ENCODE peak calls at places on chromosome 11, in eight cellular contexts. One of them, this sample, is unnamed.
A peak's percentile ranks its signal among the peaks of the same experiment; 100 is the strongest.

GRCh38 chr11:808427-809286 is 1.1 kb upstream of the RPLP2 start:
- DNase-seq in A549: no peak
- DNase-seq in ovary: no peak
- DNase-seq in Peyer's patch: no peak
- DNase-seq in uterus: no peak
- DNase-seq in breast epithelium: no peak
- DNase-seq in transverse colon: peak; percentile 35
- DNase-seq in IMR-90: no peak
- DNase-seq in this sample: no peak

GRCh38 chr11:224424-224823 is 11.7 kb downstream of the SIRT3 start:
- DNase-seq in A549: no peak
- DNase-seq in ovary: no peak
- DNase-seq in Peyer's patch: no peak
- DNase-seq in uterus: no peak
- DNase-seq in breast epithelium: peak; percentile 12
- DNase-seq in transverse colon: no peak
- DNase-seq in IMR-90: no peak
- DNase-seq in this sample: peak; percentile 1

GRCh38 chr11:2535673-2536439 is 91.0 kb downstream of the KCNQ1 start:
- DNase-seq in A549: no peak
- DNase-seq in ovary: no peak
- DNase-seq in Peyer's patch: no peak
- DNase-seq in uterus: no peak
- DNase-seq in breast epithelium: no peak
- DNase-seq in transverse colon: peak; percentile 6
- DNase-seq in IMR-90: no peak
- DNase-seq in this sample: no peak

GRCh38 chr11:77141034-77141433 is 13.0 kb downstream of the MYO7A start:
- DNase-seq in A549: peak; percentile 41
- DNase-seq in ovary: no peak
- DNase-seq in Peyer's patch: no peak
- DNase-seq in uterus: no peak
- DNase-seq in breast epithelium: no peak
- DNase-seq in transverse colon: no peak
- DNase-seq in IMR-90: peak; percentile 91
- DNase-seq in this sample: no peak

GRCh38 chr11:128574576-128575011 is 12.8 kb downstream of the ETS1 start:
- DNase-seq in A549: no peak
- DNase-seq in ovary: no peak
- DNase-seq in Peyer's patch: no peak
- DNase-seq in uterus: no peak
- DNase-seq in breast epithelium: no peak
- DNase-seq in transverse colon: no peak
- DNase-seq in IMR-90: peak; percentile 72
- DNase-seq in this sample: no peak

GRCh38 chr11:122642472-122642922 is 13.0 kb upstream of the UBASH3B start:
- DNase-seq in A549: peak; percentile 95
- DNase-seq in ovary: no peak
- DNase-seq in Peyer's patch: no peak
- DNase-seq in uterus: no peak
- DNase-seq in breast epithelium: no peak
- DNase-seq in transverse colon: no peak
- DNase-seq in IMR-90: peak; percentile 95
- DNase-seq in this sample: no peak

GRCh38 chr11:5625281-5625680 is 480 bp downstream of the TRIM34 start:
- DNase-seq in A549: no peak
- DNase-seq in ovary: no peak
- DNase-seq in Peyer's patch: no peak
- DNase-seq in uterus: no peak
- DNase-seq in breast epithelium: no peak
- DNase-seq in transverse colon: no peak
- DNase-seq in IMR-90: no peak
- DNase-seq in this sample: no peak

GRCh38 chr11:114317738-114318137 is 21.5 kb downstream of the NNMT start:
- DNase-seq in A549: peak; percentile 70
- DNase-seq in ovary: peak; percentile 30
- DNase-seq in Peyer's patch: no peak
- DNase-seq in uterus: peak; percentile 43
- DNase-seq in breast epithelium: no peak
- DNase-seq in transverse colon: no peak
- DNase-seq in IMR-90: peak; percentile 67
- DNase-seq in this sample: no peak

GRCh38 chr11:118910309-118911112 is 15.2 kb downstream of the BCL9L start:
- DNase-seq in A549: peak; percentile 75
- DNase-seq in ovary: peak; percentile 85
- DNase-seq in Peyer's patch: no peak
- DNase-seq in uterus: peak; percentile 79
- DNase-seq in breast epithelium: peak; percentile 86
- DNase-seq in transverse colon: peak; percentile 67
- DNase-seq in IMR-90: peak; percentile 92
- DNase-seq in this sample: peak; percentile 94

DNA sequence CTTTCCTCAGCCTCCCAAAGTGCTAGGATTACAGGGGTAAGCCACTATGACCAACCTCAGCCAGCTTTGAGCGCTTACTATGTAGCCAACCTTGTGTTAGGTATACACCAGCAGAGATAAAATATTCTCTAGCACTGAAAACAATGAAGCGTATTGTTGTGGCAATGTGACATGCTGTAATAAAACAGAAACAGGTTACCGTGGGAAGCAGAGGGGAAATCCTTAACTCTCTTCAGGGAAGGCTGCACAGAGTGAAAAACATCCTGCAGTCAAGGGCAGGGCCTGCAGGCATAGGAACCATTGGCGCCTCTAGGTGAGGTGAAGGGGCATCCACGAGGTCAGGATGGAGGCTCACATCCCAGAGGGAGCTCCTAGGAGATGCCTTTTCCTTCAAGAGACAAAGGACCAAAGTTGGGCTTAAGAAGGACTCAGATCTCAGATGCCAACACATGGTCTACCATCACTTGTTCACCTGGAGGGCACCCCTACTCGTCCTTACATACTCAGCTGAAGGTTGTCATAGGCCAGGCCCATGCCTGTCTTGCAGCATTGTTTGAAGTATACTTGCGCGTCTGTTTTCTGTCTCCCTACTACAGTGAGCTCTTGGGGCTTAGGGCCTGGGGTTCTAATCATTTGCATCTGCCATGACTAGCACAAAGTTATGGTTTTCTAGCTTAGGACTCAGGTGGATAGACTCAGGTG is 7.9 kb downstream of the POLD4 start:
- DNase-seq in A549: no peak
- DNase-seq in ovary: no peak
- DNase-seq in Peyer's patch: no peak
- DNase-seq in uterus: no peak
- DNase-seq in breast epithelium: no peak
- DNase-seq in transverse colon: peak; percentile 44
- DNase-seq in IMR-90: no peak
- DNase-seq in this sample: no peak
- TF ChIP-seq POLR2A in A549: no peak
- TF ChIP-seq POLR2A in ovary: no peak
- TF ChIP-seq POLR2A in Peyer's patch: no peak
- TF ChIP-seq POLR2A in uterus: no peak
- TF ChIP-seq POLR2A in breast epithelium: no peak
- TF ChIP-seq POLR2A in transverse colon: peak; percentile 51
- TF ChIP-seq POLR2A in IMR-90: no peak
- TF ChIP-seq POLR2A in this sample: no peak

GRCh38 chr11:131687291-131688055 is 317.1 kb downstream of the NTM start:
- DNase-seq in A549: no peak
- DNase-seq in ovary: no peak
- DNase-seq in Peyer's patch: no peak
- DNase-seq in uterus: no peak
- DNase-seq in breast epithelium: no peak
- DNase-seq in transverse colon: no peak
- DNase-seq in IMR-90: no peak
- DNase-seq in this sample: peak; percentile 80

GRCh38 chr11:131689049-131689925 is 318.9 kb downstream of the NTM start:
- DNase-seq in A549: no peak
- DNase-seq in ovary: no peak
- DNase-seq in Peyer's patch: no peak
- DNase-seq in uterus: no peak
- DNase-seq in breast epithelium: no peak
- DNase-seq in transverse colon: no peak
- DNase-seq in IMR-90: no peak
- DNase-seq in this sample: peak; percentile 48

GRCh38 chr11:131686836-131687235 is 316.4 kb downstream of the NTM start:
- DNase-seq in A549: no peak
- DNase-seq in ovary: no peak
- DNase-seq in Peyer's patch: no peak
- DNase-seq in uterus: no peak
- DNase-seq in breast epithelium: no peak
- DNase-seq in transverse colon: no peak
- DNase-seq in IMR-90: no peak
- DNase-seq in this sample: no peak

GRCh38 chr11:131690362-131690761 is 319.9 kb downstream of the NTM start:
- DNase-seq in A549: no peak
- DNase-seq in ovary: no peak
- DNase-seq in Peyer's patch: no peak
- DNase-seq in uterus: no peak
- DNase-seq in breast epithelium: no peak
- DNase-seq in transverse colon: no peak
- DNase-seq in IMR-90: no peak
- DNase-seq in this sample: no peak

GRCh38 chr11:131688056-131688693 is 317.8 kb downstream of the NTM start:
- DNase-seq in A549: peak; percentile 35
- DNase-seq in ovary: no peak
- DNase-seq in Peyer's patch: no peak
- DNase-seq in uterus: no peak
- DNase-seq in breast epithelium: no peak
- DNase-seq in transverse colon: peak; percentile 34
- DNase-seq in IMR-90: peak; percentile 41
- DNase-seq in this sample: no peak
- TF ChIP-seq CTCF in A549: peak; percentile 54
- TF ChIP-seq CTCF in ovary: no peak
- TF ChIP-seq CTCF in Peyer's patch: peak; percentile 51
- TF ChIP-seq CTCF in uterus: peak; percentile 60
- TF ChIP-seq CTCF in breast epithelium: no peak
- TF ChIP-seq CTCF in transverse colon: peak; percentile 40
- TF ChIP-seq CTCF in IMR-90: peak; percentile 80
- TF ChIP-seq CTCF in this sample: no peak

DNA sequence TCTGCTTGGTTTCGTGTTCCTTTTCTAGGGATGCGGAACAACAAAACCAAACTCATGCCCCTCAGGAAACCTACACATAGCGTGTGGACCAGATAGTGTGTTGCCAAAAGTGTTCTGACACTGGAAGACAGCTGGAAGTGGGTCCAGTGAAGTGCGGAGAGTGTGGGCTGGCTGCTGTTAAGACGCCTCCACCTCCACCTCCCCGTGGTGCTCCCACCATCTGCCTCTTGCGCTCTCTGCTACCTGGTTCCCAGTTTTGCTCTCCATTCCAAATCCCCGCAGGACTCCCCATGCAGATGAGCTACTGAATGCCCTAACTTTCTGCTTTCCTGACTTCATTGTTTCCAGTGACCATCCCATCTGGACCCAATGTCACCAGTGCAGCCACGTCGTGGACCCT is 51.8 kb downstream of the NCAPD3 start:
- DNase-seq in A549: no peak
- DNase-seq in ovary: no peak
- DNase-seq in Peyer's patch: no peak
- DNase-seq in uterus: no peak
- DNase-seq in breast epithelium: no peak
- DNase-seq in transverse colon: no peak
- DNase-seq in IMR-90: no peak
- DNase-seq in this sample: no peak
- H3K4me3 ChIP-seq in A549: no peak overlapping the region
- H3K4me3 ChIP-seq in ovary: no peak overlapping the region
- H3K4me3 ChIP-seq in Peyer's patch: no peak overlapping the region
- H3K4me3 ChIP-seq in uterus: no peak overlapping the region
- H3K4me3 ChIP-seq in breast epithelium: no peak overlapping the region
- H3K4me3 ChIP-seq in transverse colon: no peak overlapping the region
- H3K4me3 ChIP-seq in IMR-90: no peak overlapping the region
- H3K4me3 ChIP-seq in this sample: no peak overlapping the region

GRCh38 chr11:109527496-109527895 is 105.5 kb downstream of the C11orf87 start:
- DNase-seq in A549: no peak
- DNase-seq in ovary: no peak
- DNase-seq in Peyer's patch: no peak
- DNase-seq in uterus: no peak
- DNase-seq in breast epithelium: no peak
- DNase-seq in transverse colon: no peak
- DNase-seq in IMR-90: peak; percentile 16
- DNase-seq in this sample: no peak

GRCh38 chr11:109522116-109522755 is 100.2 kb downstream of the C11orf87 start:
- DNase-seq in A549: no peak
- DNase-seq in ovary: no peak
- DNase-seq in Peyer's patch: no peak
- DNase-seq in uterus: no peak
- DNase-seq in breast epithelium: no peak
- DNase-seq in transverse colon: no peak
- DNase-seq in IMR-90: no peak
- DNase-seq in this sample: no peak

GRCh38 chr11:109521571-109522086 is 99.6 kb downstream of the C11orf87 start:
- DNase-seq in A549: no peak
- DNase-seq in ovary: no peak
- DNase-seq in Peyer's patch: no peak
- DNase-seq in uterus: no peak
- DNase-seq in breast epithelium: no peak
- DNase-seq in transverse colon: no peak
- DNase-seq in IMR-90: no peak
- DNase-seq in this sample: no peak

DNA sequence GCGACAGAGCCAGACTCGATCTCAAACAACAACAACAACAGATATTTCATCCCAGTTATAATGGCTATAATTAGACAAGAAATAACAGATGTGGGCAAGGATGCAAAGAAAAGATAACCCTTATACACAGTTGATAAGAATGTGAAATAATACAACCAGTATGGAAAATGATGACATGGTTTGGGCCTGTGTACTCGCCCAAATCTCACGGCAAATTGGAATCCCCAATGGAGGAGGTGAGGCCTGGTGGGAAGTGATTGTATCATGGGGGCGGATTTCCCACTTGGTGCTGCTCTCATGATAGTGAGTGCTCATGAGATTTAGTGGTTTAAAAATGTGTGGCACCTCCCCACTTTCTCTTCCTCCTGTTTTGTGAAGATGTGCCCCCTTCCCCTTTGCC is 104.1 kb downstream of the C11orf87 start:
- DNase-seq in A549: no peak
- DNase-seq in ovary: no peak
- DNase-seq in Peyer's patch: no peak
- DNase-seq in uterus: no peak
- DNase-seq in breast epithelium: no peak
- DNase-seq in transverse colon: no peak
- DNase-seq in IMR-90: no peak
- DNase-seq in this sample: no peak
- TF ChIP-seq POLR2A in A549: no peak
- TF ChIP-seq POLR2A in ovary: no peak
- TF ChIP-seq POLR2A in Peyer's patch: no peak
- TF ChIP-seq POLR2A in uterus: no peak
- TF ChIP-seq POLR2A in breast epithelium: no peak
- TF ChIP-seq POLR2A in transverse colon: no peak
- TF ChIP-seq POLR2A in IMR-90: no peak
- TF ChIP-seq POLR2A in this sample: no peak

DNA sequence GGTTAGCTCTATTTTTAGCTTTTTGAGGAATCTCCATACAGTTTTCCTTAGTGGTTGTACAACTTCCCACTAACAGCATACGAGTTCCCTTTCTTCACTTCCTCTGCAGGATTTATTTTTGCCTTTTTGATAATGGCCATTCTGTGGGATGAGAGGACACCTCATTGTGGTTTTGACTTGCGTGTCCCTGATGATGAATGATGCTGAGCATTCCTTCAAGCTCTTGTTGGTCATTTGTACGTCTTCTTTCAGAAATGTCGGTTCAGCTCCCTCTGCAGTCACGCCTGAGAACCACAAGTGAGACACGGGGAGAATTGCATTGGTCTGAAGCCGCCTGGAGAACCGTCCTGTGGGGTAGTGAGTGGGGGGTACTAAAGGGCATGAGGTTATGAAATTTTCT is 2.0 kb upstream of the KRTAP5-10 start:
- DNase-seq in A549: peak; percentile 68
- DNase-seq in ovary: no peak
- DNase-seq in Peyer's patch: peak; percentile 19
- DNase-seq in uterus: no peak
- DNase-seq in breast epithelium: no peak
- DNase-seq in transverse colon: no peak
- DNase-seq in IMR-90: peak; percentile 62
- DNase-seq in this sample: no peak
- TF ChIP-seq CTCF in A549: peak; percentile 35
- TF ChIP-seq CTCF in ovary: no peak
- TF ChIP-seq CTCF in Peyer's patch: peak; percentile 7
- TF ChIP-seq CTCF in uterus: no peak
- TF ChIP-seq CTCF in breast epithelium: no peak
- TF ChIP-seq CTCF in transverse colon: peak; percentile 12
- TF ChIP-seq CTCF in IMR-90: peak; percentile 40
- TF ChIP-seq CTCF in this sample: no peak